ENCODE peak calls at places on chromosomes 3 and 15, in seven cellular contexts. R is activated CD4-positive, alpha-beta T cell treated with anti-CD3 and anti-CD28 coated beads, Interleukin-2, amount 10 ng/mL, durations not matched to agents 7 days and 5 days; V is stimulated activated effector memory CD8-positive, alpha-beta T cell treated with anti-CD3 and anti-CD28 coated beads, Interleukin-12 subunit alpha, Interleukin-12 subunit beta, amount 100 ng/mL, for 72 hours; S is RWPE1; J is GM10248; Z is posterior vena cava; K is T-helper 2 cell. P is an unnamed sample.

GRCh38 chr15:49423906-49424520 is 971 bp downstream of the FGF7 start:
- DNase-seq in R (no peak), V (no peak), S (no peak), J (no peak), Z (no peak), K (no peak), P (no peak)

GRCh38 chr3:184066211-184066610 is 13.4 kb downstream of the HTR3C start:
- DNase-seq in R (no peak), V (no peak), S (no peak), J (no peak), Z (no peak), K (no peak), P (no peak)

GRCh38 chr3:42853739-42854302 is 21.9 kb downstream of the CYP8B1 start:
- DNase-seq in R (no peak), V (no peak), S (no peak), J (no peak), Z (peak), K (no peak), P (no peak)

GRCh38 chr3:63933459-63933858 is 21.3 kb upstream of the SCAANT1 start:
- DNase-seq in R (no peak), V (no peak), S (no peak), J (peak), Z (no peak), K (peak), P (no peak)

GRCh38 chr3:148911597-148911996 is 46.5 kb downstream of the CPA3 start:
- DNase-seq in R (no peak), V (no peak), S (no peak), J (no peak), Z (no peak), K (no peak), P (no peak)

GRCh38 chr3:149547954-149548728 is 73.6 kb downstream of the TM4SF4 start:
- DNase-seq in R (no peak), V (no peak), S (peak), J (no peak), Z (no peak), K (no peak), P (no peak)

GRCh38 chr3:70857926-70858325 is 545.5 kb upstream of the MDFIC2 start:
- DNase-seq in R (no peak), V (no peak), S (no peak), J (no peak), Z (no peak), K (no peak), P (no peak)

GRCh38 chr15:94004697-94005096 is 226.7 kb upstream of the MCTP2 start:
- DNase-seq in R (no peak), V (no peak), S (peak), J (no peak), Z (peak), K (no peak), P (no peak)

GRCh38 chr15:101549647-101550046 is 60.1 kb upstream of the PCSK6 start:
- DNase-seq in R (no peak), V (no peak), S (no peak), J (no peak), Z (no peak), K (no peak), P (no peak)

GRCh38 chr3:58055309-58055708 is 47.1 kb downstream of the FLNB start:
- DNase-seq in R (no peak), V (no peak), S (no peak), J (no peak), Z (no peak), K (no peak), P (no peak)

GRCh38 chr3:140904521-140904920 is 37.1 kb upstream of the SLC25A36 start:
- DNase-seq in R (no peak), V (no peak), S (no peak), J (no peak), Z (no peak), K (no peak), P (no peak)

GRCh38 chr15:31352911-31353811 is 26.5 kb downstream of the KLF13 start:
- DNase-seq in R (no peak), V (no peak), S (no peak), J (peak), Z (no peak), K (peak), P (peak)

GRCh38 chr3:44045476-44046275 is 196.0 kb upstream of the TOPAZ1 start:
- DNase-seq in R (no peak), V (no peak), S (no peak), J (peak), Z (no peak), K (no peak), P (peak)

GRCh38 chr3:160124224-160124623 is 101.0 kb upstream of the C3orf80 start:
- DNase-seq in R (no peak), V (no peak), S (no peak), J (no peak), Z (no peak), K (peak), P (no peak)

GRCh38 chr15:39426552-39427532 is 154.0 kb upstream of the THBS1 start:
- DNase-seq in R (peak), V (peak), S (no peak), J (peak), Z (peak), K (peak), P (no peak)

GRCh38 chr15:42137461-42138261 is 18.8 kb downstream of the PLA2G4F start:
- DNase-seq in R (peak), V (no peak), S (peak), J (peak), Z (peak), K (peak), P (peak)

GRCh38 chr3:123757281-123757940 is 126.7 kb downstream of the MYLK start:
- DNase-seq in R (no peak), V (no peak), S (no peak), J (no peak), Z (peak), K (peak), P (no peak)

GRCh38 chr3:10950476-10951294 is 41.9 kb upstream of the SLC6A1 start:
- DNase-seq in R (no peak), V (no peak), S (peak), J (peak), Z (no peak), K (peak), P (peak)

GRCh38 chr3:26997226-26997625 is 372.0 kb downstream of the NEK10 start:
- DNase-seq in R (no peak), V (no peak), S (no peak), J (no peak), Z (no peak), K (no peak), P (no peak)

GRCh38 chr15:25981114-25981513 is 118.0 kb upstream of the ATP10A start:
- DNase-seq in R (no peak), V (no peak), S (no peak), J (no peak), Z (no peak), K (no peak), P (no peak)

GRCh38 chr15:52660192-52660591 is 19.0 kb downstream of the ATOSA start:
- DNase-seq in R (no peak), V (no peak), S (no peak), J (no peak), Z (no peak), K (no peak), P (no peak)

GRCh38 chr3:177713921-177714900 is 516.9 kb upstream of the TBL1XR1 start:
- DNase-seq in R (no peak), V (no peak), S (no peak), J (no peak), Z (no peak), K (no peak), P (no peak)

GRCh38 chr3:168117853-168118313 is 22.2 kb upstream of the GOLIM4 start:
- DNase-seq in R (no peak), V (no peak), S (no peak), J (no peak), Z (no peak), K (no peak), P (no peak)

GRCh38 chr3:58962816-58963215 is 87.0 kb downstream of the CFAP20DC start:
- DNase-seq in R (no peak), V (no peak), S (no peak), J (no peak), Z (no peak), K (no peak), P (no peak)

GRCh38 chr3:46506526-46506925 is 8.8 kb downstream of the RTP3 start:
- DNase-seq in R (no peak), V (no peak), S (no peak), J (no peak), Z (no peak), K (no peak), P (no peak)

GRCh38 chr15:94670436-94671034 is 439.2 kb downstream of the MCTP2 start:
- DNase-seq in R (no peak), V (no peak), S (peak), J (peak), Z (no peak), K (no peak), P (peak)

P was measured in COR-L47.